ENCODE peak calls at places on chromosomes 3 and 15, in nine cellular contexts. K is heart left ventricle; Y is NCI-H1930; A is HS-27A; X is lower leg skin; D is stimulated activated CD8-positive, alpha-beta memory T cell treated with anti-CD3 and anti-CD28 coated beads, Interleukin-2, amount 100 ng/mL, for 1 hour; S is AG09319; H is mammary epithelial cell; B is A673. W is an unnamed sample.

GRCh38 chr3:136624894-136625815 is 127.0 kb downstream of the STAG1 start:
- DNase-seq in K (no peak), Y (no peak), A (peak), X (no peak), D (no peak), S (no peak), H (peak), B (no peak), W (no peak)

GRCh38 chr15:35649575-35649974 is 103.6 kb upstream of the DPH6 start:
- DNase-seq in K (no peak), Y (no peak), A (no peak), X (no peak), D (no peak), S (no peak), H (no peak), B (no peak), W (no peak)

GRCh38 chr3:134807189-134807588 is 12.1 kb downstream of the EPHB1 start:
- DNase-seq in K (no peak), Y (no peak), A (no peak), X (no peak), D (no peak), S (no peak), H (no peak), B (no peak), W (no peak)

GRCh38 chr15:51189579-51190397 is 95.1 kb upstream of the TNFAIP8L3 start:
- DNase-seq in K (no peak), Y (no peak), A (no peak), X (peak), D (no peak), S (no peak), H (no peak), B (no peak), W (no peak)

GRCh38 chr15:96020133-96020532 is 310.4 kb upstream of the NR2F2 start:
- DNase-seq in K (no peak), Y (no peak), A (no peak), X (no peak), D (no peak), S (no peak), H (no peak), B (no peak), W (peak)

GRCh38 chr3:158749526-158749925 is 17.3 kb upstream of the RARRES1 start:
- DNase-seq in K (no peak), Y (no peak), A (no peak), X (no peak), D (no peak), S (no peak), H (no peak), B (no peak), W (no peak)

GRCh38 chr3:126266291-126266840 is 86.0 kb upstream of the ALDH1L1 start:
- DNase-seq in K (peak), Y (no peak), A (no peak), X (peak), D (no peak), S (no peak), H (no peak), B (no peak), W (peak)

GRCh38 chr3:96059301-96059700 is 755.1 kb upstream of the EPHA6 start:
- DNase-seq in K (no peak), Y (no peak), A (no peak), X (no peak), D (no peak), S (no peak), H (no peak), B (no peak), W (no peak)

GRCh38 chr15:70088887-70089691 is 8.6 kb downstream of the TLE3 start:
- DNase-seq in K (peak), Y (no peak), A (no peak), X (no peak), D (no peak), S (no peak), H (no peak), B (peak), W (no peak)

GRCh38 chr3:148791955-148792354 is 35.7 kb upstream of the CPB1 start:
- DNase-seq in K (no peak), Y (no peak), A (no peak), X (no peak), D (no peak), S (no peak), H (no peak), B (no peak), W (no peak)

GRCh38 chr3:29440321-29441019 is 159.6 kb downstream of the RBMS3 start:
- DNase-seq in K (no peak), Y (no peak), A (no peak), X (no peak), D (no peak), S (no peak), H (no peak), B (peak), W (no peak)

GRCh38 chr15:49696441-49696840 is 75.6 kb downstream of the DTWD1 start:
- DNase-seq in K (no peak), Y (no peak), A (no peak), X (no peak), D (no peak), S (no peak), H (no peak), B (no peak), W (no peak)

GRCh38 chr3:49681232-49681522 is 7.0 kb downstream of the APEH start:
- DNase-seq in K (no peak), Y (no peak), A (no peak), X (no peak), D (no peak), S (no peak), H (no peak), B (no peak), W (no peak)

GRCh38 chr15:43249699-43250203 is 17.0 kb downstream of the TGM5 start:
- DNase-seq in K (no peak), Y (no peak), A (peak), X (peak), D (no peak), S (peak), H (peak), B (no peak), W (no peak)